ENCODE peak calls at places on chromosomes 7 and 10, in four cellular contexts. X, O, B and A are unnamed samples.

GRCh38 chr10:132355297-132355696 is 23.3 kb downstream of the LRRC27 start:
- DNase-seq in X (no peak), B (no peak), O (no peak), A (no peak)

GRCh38 chr7:81873559-81873958 is 103.7 kb upstream of the HGF start:
- DNase-seq in X (no peak), O (no peak), B (no peak), A (peak; percentile 31)

GRCh38 chr10:110629680-110630191 is 14.4 kb upstream of the RBM20 start:
- DNase-seq in X (no peak), O (peak; percentile 71), B (no peak), A (no peak)

GRCh38 chr10:123549761-123550454 is 116.2 kb upstream of the GPR26 start:
- DNase-seq in B (no peak), O (no peak), X (no peak), A (no peak)

GRCh38 chr7:68009716-68010115 is 1013.1 kb downstream of the TYW1 start:
- DNase-seq in O (no peak), X (no peak), B (no peak), A (no peak)

GRCh38 chr7:158076215-158076614 is 511.4 kb downstream of the PTPRN2 start:
- DNase-seq in X (no peak), O (no peak), B (peak; percentile 36), A (no peak)

GRCh38 chr7:73533742-73534141 is 11.6 kb upstream of the BAZ1B start:
- DNase-seq in O (no peak), B (no peak), X (no peak), A (no peak)

GRCh38 chr7:117172283-117172682 is 150.6 kb downstream of the WNT2 start:
- DNase-seq in O (no peak), B (no peak), X (no peak), A (no peak)

GRCh38 chr10:29637537-29637936 is 2.8 kb upstream of the SVIL start:
- DNase-seq in B (no peak), O (no peak), X (no peak), A (no peak)

GRCh38 chr7:128425851-128426250 is 16.1 kb upstream of the IMPDH1 start:
- DNase-seq in O (peak; percentile 49), X (peak; percentile 92), B (peak; percentile 83), A (no peak)

GRCh38 chr10:4344544-4344994 is 481.4 kb upstream of the AKR1E2 start:
- DNase-seq in X (no peak), O (no peak), B (no peak), A (no peak)

GRCh38 chr7:17633099-17633498 is 307.2 kb downstream of the SNX13 start:
- DNase-seq in B (no peak), O (peak; percentile 39), X (no peak), A (no peak)

GRCh38 chr7:41792099-41792498 is 89.2 kb upstream of the INHBA start:
- DNase-seq in B (no peak), O (no peak), X (no peak), A (no peak)

GRCh38 chr10:71671983-71672535 is 47.5 kb downstream of the C10orf105 start:
- DNase-seq in O (no peak), B (no peak), X (peak; percentile 73), A (no peak)

GRCh38 chr7:131000873-131001272 is 266.9 kb upstream of the KLF14 start:
- DNase-seq in X (no peak), B (no peak), O (no peak), A (no peak)

GRCh38 chr7:73536479-73536878 is 14.4 kb upstream of the BAZ1B start:
- DNase-seq in O (no peak), X (peak; percentile 13), B (no peak), A (no peak)

GRCh38 chr7:105849122-105849855 is 27.1 kb downstream of the ATXN7L1 start:
- DNase-seq in X (no peak), B (no peak), O (peak; percentile 70), A (peak; percentile 9)

GRCh38 chr10:62330213-62330612 is 44.0 kb upstream of the ZNF365 start:
- DNase-seq in B (no peak), O (no peak), X (no peak), A (no peak)

GRCh38 chr10:60212195-60212594 is 177.5 kb downstream of the ANK3 start:
- DNase-seq in B (no peak), O (no peak), X (no peak), A (no peak)

GRCh38 chr10:61750943-61751471 is 88.3 kb downstream of the CABCOCO1 start:
- DNase-seq in O (peak; percentile 74), B (peak; percentile 20), X (peak; percentile 80), A (peak; percentile 27)

GRCh38 chr10:47165711-47166404 is 134.1 kb upstream of the GDF10 start:
- DNase-seq in X (no peak), B (no peak), O (no peak), A (no peak)

DNA sequence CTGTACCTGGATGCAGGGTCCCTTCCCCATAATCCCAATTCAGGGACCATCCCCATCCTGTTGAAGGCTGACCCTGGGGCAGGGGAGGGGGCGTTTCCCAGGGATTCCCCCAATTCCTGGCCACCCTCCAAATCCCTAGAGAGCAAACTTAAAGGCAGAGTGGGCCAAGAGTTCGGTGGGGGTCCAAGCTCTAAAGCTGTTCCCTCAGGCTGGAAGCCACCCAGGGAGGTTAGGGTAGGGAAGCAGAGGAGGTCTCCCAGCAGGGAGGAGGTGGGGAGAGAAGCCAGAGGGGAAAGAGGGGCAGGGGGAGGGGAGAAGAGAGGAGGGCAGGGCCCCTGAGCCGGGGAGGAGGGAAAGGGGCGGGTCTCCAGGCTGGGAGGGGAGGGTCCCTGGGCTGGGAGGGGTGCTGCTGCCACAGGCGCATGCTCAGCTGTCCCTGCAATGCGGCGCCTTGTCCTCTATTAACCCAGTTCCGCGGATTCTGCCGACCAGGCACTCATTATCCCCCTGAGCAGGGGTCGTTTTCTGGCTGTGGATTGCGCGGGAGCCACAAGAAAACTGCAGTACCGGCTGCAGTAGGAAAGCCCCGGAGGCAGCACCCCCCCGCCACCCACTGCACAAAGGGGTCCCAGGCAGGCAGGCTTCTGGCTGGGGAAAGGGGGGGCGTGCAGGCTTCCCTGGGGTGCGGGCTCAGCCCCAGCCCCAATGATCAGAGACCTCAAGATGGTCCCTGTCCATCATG is 49.4 kb downstream of the CAMK2B start:
- DNase-seq in X (peak; percentile 78), O (no peak), B (peak; percentile 94), A (no peak)
- TF ChIP-seq POLR2AphosphoS5 in X (no peak), O (no peak), B (no peak), A (no peak)

GRCh38 chr7:148262721-148263229 is 327.8 kb upstream of the C7orf33 start:
- DNase-seq in X (peak; percentile 89), B (peak; percentile 84), O (peak; percentile 17), A (no peak)

GRCh38 chr7:148261523-148261922 is 329.0 kb upstream of the C7orf33 start:
- DNase-seq in X (no peak), B (no peak), O (no peak), A (no peak)

GRCh38 chr7:148256433-148256832 is 334.1 kb upstream of the C7orf33 start:
- DNase-seq in X (no peak), O (no peak), B (no peak), A (no peak)

GRCh38 chr7:148261996-148262688 is 328.4 kb upstream of the C7orf33 start:
- DNase-seq in O (no peak), B (peak; percentile 42), X (no peak), A (no peak)

DNA sequence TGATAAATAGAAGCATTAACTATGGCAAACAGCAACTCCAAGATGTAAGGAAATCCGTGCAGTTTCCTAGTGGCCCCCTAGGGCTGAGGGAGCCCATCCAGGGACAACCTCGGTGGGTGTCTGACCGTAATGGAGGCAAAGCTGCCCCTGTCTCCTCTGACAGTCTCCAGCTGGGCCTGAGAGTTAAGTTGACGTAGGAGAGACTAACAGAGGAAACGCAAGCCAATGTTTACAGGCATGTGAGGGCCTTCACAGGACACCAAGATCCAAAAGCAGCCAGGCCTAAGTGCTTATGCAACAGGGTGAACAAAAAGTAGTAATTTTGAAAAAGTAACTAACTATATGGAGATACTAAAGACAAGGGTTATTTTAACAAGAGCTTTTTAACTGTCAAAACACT is 330.0 kb upstream of the C7orf33 start:
- DNase-seq in X (no peak), B (no peak), O (no peak), A (no peak)
- TF ChIP-seq MXI1 in X (no peak), B (no peak), O (no peak), A (no peak)

DNA sequence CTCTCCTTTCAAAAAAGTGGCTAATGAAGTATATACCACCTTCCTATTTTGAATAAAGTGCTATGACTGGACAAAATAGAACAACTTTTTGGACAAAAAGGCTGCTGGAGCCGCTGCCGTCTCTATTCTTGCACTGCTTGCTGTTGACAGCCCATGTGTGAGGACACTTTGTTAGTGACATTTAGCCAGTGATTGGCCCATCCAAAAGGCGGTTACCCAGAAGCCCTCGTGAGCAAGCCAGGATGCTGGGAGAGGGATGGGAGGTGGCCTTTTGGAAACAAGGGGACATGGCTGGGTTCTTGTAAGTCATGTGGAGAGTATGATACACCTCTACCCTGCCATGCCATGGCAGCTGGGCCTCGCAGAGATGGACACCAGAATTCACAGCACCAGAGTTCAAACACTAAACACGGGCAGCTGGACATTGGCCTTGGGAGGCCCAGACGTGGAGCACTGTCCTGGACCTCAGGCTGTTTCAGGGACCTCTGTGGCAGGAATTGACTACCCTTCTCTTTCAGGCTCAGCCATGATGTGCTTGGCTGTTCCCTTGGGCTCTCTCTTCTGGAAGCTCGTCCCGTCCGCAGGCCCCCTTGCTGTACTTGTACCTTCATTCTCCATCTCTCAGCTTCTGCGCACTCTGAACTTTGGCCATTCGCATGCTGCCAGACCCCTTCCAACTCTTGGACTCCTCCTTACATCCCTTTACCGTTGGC is 118.3 kb downstream of the TCF7L2 start:
- DNase-seq in O (no peak), B (no peak), X (no peak), A (no peak)
- TF ChIP-seq POLR2AphosphoS5 in O (no peak), B (no peak), X (no peak), A (no peak)

GRCh38 chr10:120789292-120789691 is 61.9 kb upstream of the WDR11 start:
- DNase-seq in O (no peak), B (no peak), X (no peak), A (no peak)

GRCh38 chr10:120794390-120794789 is 56.8 kb upstream of the WDR11 start:
- DNase-seq in B (no peak), O (no peak), X (no peak), A (no peak)

GRCh38 chr10:120783901-120784300 is 67.3 kb upstream of the WDR11 start:
- DNase-seq in X (no peak), B (no peak), O (no peak), A (no peak)

GRCh38 chr10:120788756-120789155 is 62.4 kb upstream of the WDR11 start:
- DNase-seq in O (no peak), B (no peak), X (no peak), A (no peak)

GRCh38 chr10:120789804-120790203 is 61.4 kb upstream of the WDR11 start:
- DNase-seq in B (no peak), O (no peak), X (no peak), A (no peak)
- TF ChIP-seq MXI1 in B (no peak), O (no peak), X (no peak), A (no peak)